ENCODE peak calls at places on chromosomes 1 and 21, in nine cellular contexts. N, B, L, H, O, Q, R, J and S are unnamed samples.
A peak's percentile ranks its signal among the peaks of the same experiment; 100 is the strongest.

GRCh38 chr1:219699870-219700269 is 87.0 kb upstream of the ZC3H11B start:
- DNase-seq in O (no peak), L (no peak), B (no peak), R (no peak), H (no peak), Q (no peak), J (peak; percentile 74), N (no peak), S (no peak)

GRCh38 chr1:224357626-224358124 is 996 bp downstream of the CNIH4 start:
- DNase-seq in Q (no peak), J (peak; percentile 56), R (peak; percentile 2), O (no peak), B (no peak), H (no peak), L (peak; percentile 38), N (no peak), S (no peak)

GRCh38 chr1:45033356-45033755 is 21.3 kb downstream of the UROD start:
- DNase-seq in L (no peak), Q (no peak), H (no peak), J (no peak), O (no peak), R (no peak), B (no peak), N (no peak), S (no peak)

GRCh38 chr1:117836069-117836468 is 93.4 kb downstream of the GDAP2 start:
- DNase-seq in B (no peak), R (no peak), L (no peak), H (no peak), O (no peak), J (peak; percentile 43), N (no peak), Q (no peak), S (no peak)

GRCh38 chr1:186078245-186078644 is 296.8 kb downstream of the TPR start:
- DNase-seq in J (no peak), H (no peak), L (no peak), B (no peak), O (no peak), N (no peak), Q (no peak), R (no peak), S (no peak)

GRCh38 chr1:211638246-211638645 is 37.2 kb downstream of the NEK2 start:
- DNase-seq in Q (peak; percentile 41), O (no peak), R (no peak), H (no peak), L (no peak), J (no peak), B (no peak), N (no peak), S (peak; percentile 27)

GRCh38 chr21:33419538-33420123 is 16.4 kb downstream of the IFNGR2 start:
- DNase-seq in O (no peak), L (no peak), R (no peak), B (no peak), Q (peak; percentile 70), H (no peak), J (peak; percentile 76), N (no peak), S (no peak)

GRCh38 chr21:36027352-36027751 is 33.0 kb downstream of the SETD4 start:
- DNase-seq in H (no peak), R (no peak), B (no peak), J (peak; percentile 82), Q (no peak), L (no peak), O (no peak), N (no peak), S (no peak)

GRCh38 chr1:167564592-167564991 is 11.0 kb upstream of the CREG1 start:
- DNase-seq in Q (no peak), H (no peak), L (no peak), B (no peak), N (no peak), R (no peak), O (peak; percentile 35), J (no peak), S (peak; percentile 77)

GRCh38 chr1:107804134-107804533 is 160.8 kb downstream of the VAV3 start:
- DNase-seq in J (no peak), H (no peak), R (no peak), O (no peak), Q (no peak), L (no peak), N (no peak), B (no peak), S (no peak)

GRCh38 chr1:53919675-53920066 is 25.7 kb downstream of the DIO1 start:
- DNase-seq in O (no peak), H (no peak), L (no peak), Q (no peak), J (peak; percentile 29), B (no peak), R (no peak), N (no peak), S (no peak)

GRCh38 chr21:15272591-15272990 is 207.8 kb upstream of the NRIP1 start:
- DNase-seq in B (no peak), H (no peak), Q (no peak), R (no peak), O (no peak), L (no peak), J (no peak), N (no peak), S (no peak)

GRCh38 chr1:175514309-175515001 is 228.9 kb downstream of the TNR start:
- DNase-seq in H (no peak), B (no peak), O (no peak), L (peak; percentile 69), N (no peak), J (no peak), Q (no peak), R (no peak), S (no peak)

GRCh38 chr21:44813149-44813548 is 4.7 kb downstream of the SUMO3 start:
- DNase-seq in B (no peak), L (no peak), N (no peak), Q (no peak), J (no peak), R (no peak), O (no peak), H (no peak), S (no peak)

GRCh38 chr1:62782197-62782886 is 1.6 kb upstream of the ATG4C start:
- DNase-seq in H (no peak), L (no peak), R (no peak), J (peak; percentile 66), N (no peak), O (no peak), Q (no peak), B (no peak), S (no peak)

GRCh38 chr1:111747282-111747734 is 8.1 kb upstream of the INKA2 start:
- DNase-seq in H (no peak), L (peak; percentile 61), B (no peak), N (no peak), O (peak; percentile 80), Q (no peak), J (peak; percentile 77), R (peak; percentile 70), S (no peak)

GRCh38 chr1:38027201-38028104 is 14.9 kb downstream of the UTP11 start:
- DNase-seq in N (no peak), J (no peak), L (no peak), H (no peak), B (no peak), R (no peak), Q (peak; percentile 57), O (no peak), S (peak; percentile 75)

GRCh38 chr1:91806777-91807700 is 78.9 kb downstream of the TGFBR3 start:
- DNase-seq in B (no peak), Q (no peak), N (no peak), R (no peak), O (no peak), J (peak; percentile 30), L (no peak), H (no peak), S (no peak)

GRCh38 chr1:32770741-32771548 is 46.2 kb downstream of the YARS1 start:
- DNase-seq in N (peak; percentile 49), Q (no peak), O (no peak), B (no peak), R (no peak), H (no peak), L (no peak), J (no peak), S (peak; percentile 56)

GRCh38 chr1:227788279-227789041 is 27.0 kb upstream of the PRSS38 start:
- DNase-seq in N (peak; percentile 96), B (no peak), O (peak; percentile 96), Q (peak; percentile 91), H (no peak), R (peak; percentile 92), L (no peak), J (no peak), S (peak; percentile 92)

GRCh38 chr1:23578997-23579363 is 19.7 kb upstream of the ID3 start:
- DNase-seq in H (no peak), N (peak; percentile 45), Q (no peak), L (no peak), R (no peak), J (no peak), O (no peak), B (no peak), S (no peak)

GRCh38 chr1:85495556-85495955 is 30.6 kb upstream of the DDAH1 start:
- DNase-seq in L (no peak), B (no peak), R (no peak), J (peak; percentile 70), H (no peak), O (no peak), N (no peak), Q (no peak), S (peak; percentile 68)

GRCh38 chr1:18949689-18950414 is 6.6 kb downstream of the IFFO2 start:
- DNase-seq in B (no peak), J (peak; percentile 55), R (peak; percentile 77), Q (peak; percentile 84), H (no peak), O (peak; percentile 68), N (no peak), L (no peak), S (no peak)

GRCh38 chr1:34879230-34879629 is 19.7 kb upstream of the SMIM12 start:
- DNase-seq in O (peak; percentile 57), J (no peak), L (no peak), R (peak; percentile 59), N (no peak), Q (no peak), B (no peak), H (no peak), S (no peak)
- TF ChIP-seq CTCF in O (peak; percentile 31), J (no peak), L (no peak), R (no peak), N (no peak), Q (no peak), B (no peak), H (no peak), S (no peak)

GRCh38 chr1:183461350-183461749 is 10.9 kb upstream of the SMG7 start:
- DNase-seq in Q (no peak), J (no peak), O (no peak), H (no peak), N (no peak), B (no peak), R (no peak), L (no peak), S (no peak)
- H3K27ac ChIP-seq in Q (no peak overlapping the region), J (no peak overlapping the region), O (peak overlapping the region; percentile 71), H (no peak overlapping the region), N (no peak overlapping the region), B (no peak overlapping the region), R (no peak overlapping the region), L (no peak overlapping the region), S (no peak overlapping the region)

GRCh38 chr1:75134939-75135828 is 996 bp downstream of the LHX8 start:
- DNase-seq in R (peak; percentile 74), B (no peak), J (peak; percentile 0), N (no peak), O (peak; percentile 65), Q (peak; percentile 51), H (no peak), L (peak; percentile 38), S (no peak)
- H3K9me3 ChIP-seq in R (no peaks in the 10 kb centered on the region), B (no peaks in the 10 kb centered on the region), J (peaks cover 4% of the 10 kb centered on the region), N (no peaks in the 10 kb centered on the region), O (no peaks in the 10 kb centered on the region), Q (no peaks in the 10 kb centered on the region), H (no peaks in the 10 kb centered on the region), L (no peaks in the 10 kb centered on the region), S (no peaks in the 10 kb centered on the region)

GRCh38 chr1:80441664-80442063 is 1359.1 kb upstream of the ADGRL2 start:
- DNase-seq in O (no peak), H (no peak), Q (no peak), N (no peak), B (no peak), J (no peak), L (no peak), R (peak; percentile 19), S (no peak)
- TF ChIP-seq CTCF in O (peak; percentile 39), H (no peak), Q (no peak), N (no peak), B (no peak), J (no peak), L (no peak), R (peak; percentile 41), S (no peak)